ENCODE peak calls at places on chromosomes 16 and 17, in eight cellular contexts. F, O, K, J, I, X, Q and S are unnamed samples.
A peak's percentile ranks its signal among the peaks of the same experiment; 100 is the strongest.

GRCh38 chr16:48126801-48127644 is 28.8 kb downstream of the ABCC12 start:
- DNase-seq in K (no peak), Q (peak; percentile 92), F (peak; percentile 89), J (no peak), I (no peak), O (peak; percentile 98), X (no peak), S (no peak)

GRCh38 chr16:83581082-83581481 is 226.7 kb upstream of the HSBP1 start:
- DNase-seq in F (peak; percentile 25), O (no peak), K (no peak), Q (no peak), J (no peak), X (no peak), I (no peak), S (no peak)

GRCh38 chr17:64498308-64499203 is 1.7 kb upstream of the POLG2 start:
- DNase-seq in K (no peak), F (no peak), J (no peak), I (no peak), O (no peak), X (no peak), Q (no peak), S (no peak)

GRCh38 chr16:60367739-60368138 is 1633.6 kb upstream of the GOT2 start:
- DNase-seq in X (no peak), O (no peak), F (no peak), I (no peak), J (no peak), Q (no peak), K (no peak), S (no peak)

GRCh38 chr16:86117756-86118155 is 218.8 kb downstream of the IRF8 start:
- DNase-seq in O (peak; percentile 27), X (no peak), J (no peak), K (no peak), F (no peak), I (no peak), Q (no peak), S (no peak)

GRCh38 chr17:38749222-38750043 is 1.3 kb upstream of the PCGF2 start:
- DNase-seq in J (peak; percentile 56), O (peak; percentile 68), Q (peak; percentile 66), X (peak; percentile 84), I (peak; percentile 91), F (peak; percentile 43), K (peak; percentile 59), S (no peak)

GRCh38 chr17:4833178-4833940 is at the start of gene MINK1:
- DNase-seq in F (peak; percentile 61), K (peak; percentile 89), O (peak; percentile 91), I (peak; percentile 91), J (peak; percentile 87), X (peak; percentile 93), Q (peak; percentile 96), S (peak; percentile 88)

GRCh38 chr16:23240994-23241393 is 58.4 kb downstream of the SCNN1G start:
- DNase-seq in F (no peak), Q (no peak), O (no peak), X (no peak), I (no peak), K (no peak), J (no peak), S (no peak)

GRCh38 chr17:43710101-43710500 is 48.4 kb upstream of the MEOX1 start:
- DNase-seq in K (no peak), I (no peak), F (no peak), Q (no peak), X (no peak), J (no peak), O (no peak), S (no peak)

GRCh38 chr16:27704252-27704651 is 154.3 kb downstream of the KATNIP start:
- DNase-seq in X (no peak), O (no peak), K (no peak), J (no peak), Q (no peak), I (no peak), F (no peak), S (no peak)

GRCh38 chr17:76243826-76244679 is 3.8 kb upstream of the RNF157 start:
- DNase-seq in K (no peak), Q (no peak), F (no peak), I (no peak), J (no peak), X (no peak), O (no peak), S (no peak)

GRCh38 chr16:69873783-69874182 is 77.4 kb upstream of the CLEC18A start:
- DNase-seq in I (no peak), Q (no peak), K (no peak), X (no peak), O (no peak), J (no peak), F (no peak), S (no peak)

GRCh38 chr17:60613325-60613724 is 13.3 kb downstream of the PPM1D start:
- DNase-seq in I (no peak), K (no peak), O (no peak), F (no peak), X (no peak), J (no peak), Q (no peak), S (no peak)

GRCh38 chr16:3431779-3432219 is 11.5 kb downstream of the ZNF597 start:
- DNase-seq in J (no peak), X (peak; percentile 19), I (peak; percentile 55), Q (peak; percentile 28), F (no peak), O (peak; percentile 36), K (no peak), S (peak; percentile 22)

GRCh38 chr17:59038734-59039133 is 67.9 kb downstream of the TRIM37 start:
- DNase-seq in J (no peak), Q (peak; percentile 69), O (peak; percentile 89), K (no peak), I (no peak), X (no peak), F (no peak), S (no peak)

GRCh38 chr16:71467810-71468209 is 5.8 kb upstream of the ZNF23 start:
- DNase-seq in X (no peak), K (peak; percentile 51), I (peak; percentile 35), O (peak; percentile 33), Q (peak; percentile 42), F (no peak), J (no peak), S (no peak)

GRCh38 chr17:78414178-78415162 is 36.0 kb downstream of the PGS1 start:
- DNase-seq in O (no peak), Q (no peak), I (no peak), J (no peak), K (no peak), F (no peak), X (no peak), S (no peak)

GRCh38 chr17:79461041-79461440 is 149.8 kb downstream of the RBFOX3 start:
- DNase-seq in Q (peak; percentile 3), X (no peak), I (no peak), J (no peak), O (no peak), F (no peak), K (no peak), S (no peak)

GRCh38 chr16:29831490-29831889 is 11.2 kb downstream of the MVP start:
- DNase-seq in J (no peak), Q (no peak), O (no peak), I (no peak), K (no peak), X (no peak), F (no peak), S (no peak)

GRCh38 chr17:17104036-17104435 is 61.8 kb downstream of the MPRIP start:
- DNase-seq in K (no peak), J (no peak), O (no peak), F (no peak), I (no peak), Q (no peak), X (no peak), S (no peak)

GRCh38 chr17:17104494-17104893 is 62.2 kb downstream of the MPRIP start:
- DNase-seq in Q (no peak), X (no peak), O (no peak), I (no peak), F (no peak), J (no peak), K (no peak), S (no peak)

GRCh38 chr17:17103160-17103559 is 60.9 kb downstream of the MPRIP start:
- DNase-seq in X (no peak), K (no peak), I (no peak), F (no peak), O (no peak), Q (no peak), J (no peak), S (no peak)

GRCh38 chr17:17098426-17099035 is 56.3 kb downstream of the MPRIP start:
- DNase-seq in Q (peak; percentile 49), J (no peak), K (no peak), I (peak; percentile 57), F (no peak), O (peak; percentile 65), X (no peak), S (no peak)

GRCh38 chr17:17102176-17102575 is 59.9 kb downstream of the MPRIP start:
- DNase-seq in J (no peak), F (no peak), O (no peak), K (no peak), I (no peak), X (no peak), Q (no peak), S (no peak)
- TF ChIP-seq CTCF in J (no peak), F (no peak), O (no peak), K (no peak), I (no peak), X (no peak), Q (no peak), S (no peak)

DNA sequence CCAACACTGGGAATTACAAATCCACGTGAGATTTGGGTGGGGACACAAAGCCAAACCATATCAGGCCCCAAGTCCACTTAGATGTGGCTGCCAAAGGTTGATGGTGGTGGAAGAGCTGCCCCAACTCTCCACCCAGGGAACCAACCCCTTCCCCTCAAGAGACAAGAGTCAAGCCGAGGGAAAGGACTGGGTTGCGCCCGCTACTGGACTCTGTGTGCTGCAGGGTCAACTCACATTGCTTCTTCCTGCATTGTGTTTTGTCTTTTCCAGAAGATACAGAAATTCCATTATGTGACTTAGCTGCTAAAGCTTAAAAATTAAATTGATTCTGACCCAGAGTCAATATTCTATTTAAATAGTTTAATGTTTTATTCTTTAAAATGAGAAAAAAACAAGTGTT is 58.5 kb downstream of the ADAMTS18 start:
- DNase-seq in I (no peak), K (no peak), Q (no peak), O (no peak), F (no peak), J (no peak), X (no peak), S (no peak)
- TF ChIP-seq CTCF in I (no peak), K (peak; percentile 35), Q (peak; percentile 33), O (no peak), F (peak; percentile 29), J (peak; percentile 26), X (no peak), S (no peak)

DNA sequence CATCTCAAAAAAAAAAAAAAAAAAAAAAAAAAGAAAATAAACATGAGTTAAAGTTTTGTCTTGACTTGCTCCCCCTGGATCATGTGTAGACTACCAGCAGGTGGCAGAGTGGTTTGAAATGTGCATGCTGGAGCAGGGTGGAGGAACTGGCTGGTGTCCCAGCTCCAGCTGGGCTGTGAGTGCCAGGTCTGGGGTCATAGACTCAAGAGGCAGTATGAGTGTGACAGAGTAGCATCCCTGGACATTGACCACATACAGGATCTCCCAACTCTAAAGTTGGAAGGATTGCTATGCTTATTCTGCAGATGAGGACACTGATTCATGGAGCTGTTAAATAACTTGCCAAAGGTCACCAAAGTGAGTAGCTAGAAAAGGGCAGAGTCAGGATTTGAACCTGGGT is 198.0 kb upstream of the MPHOSPH6 start:
- DNase-seq in J (peak; percentile 38), K (peak; percentile 58), X (no peak), O (peak; percentile 2), Q (peak; percentile 52), F (no peak), I (no peak), S (no peak)
- TF ChIP-seq CTCF in J (peak; percentile 51), K (peak; percentile 52), X (no peak), O (peak; percentile 16), Q (peak; percentile 50), F (peak; percentile 29), I (no peak), S (no peak)

GRCh38 chr17:56125830-56126819 is 27.1 kb upstream of the ANKFN1 start:
- DNase-seq in Q (peak; percentile 70), K (peak; percentile 38), J (peak; percentile 52), I (no peak), F (no peak), O (peak; percentile 80), X (no peak), S (no peak)
- TF ChIP-seq CTCF in Q (peak; percentile 78), K (peak; percentile 36), J (peak; percentile 63), I (no peak), F (peak; percentile 64), O (peak; percentile 85), X (peak; percentile 14), S (no peak)